ENCODE peak calls at places on chromosomes 13 and 19, in four cellular contexts. One of them, this sample, is unnamed.

GRCh38 chr19:3006075-3006767 is 22.9 kb downstream of the TLE2 start:
- DNase-seq in T-helper 17 cell: no peak
- DNase-seq in activated CD4-positive, alpha-beta T cell treated with anti-CD3 and anti-CD28 coated beads, Interleukin-2, amount 50 U/mL, for 24 hours: no peak
- DNase-seq in lower leg skin: no peak
- DNase-seq in this sample: peak; percentile 18

GRCh38 chr19:41861098-41861768 is 1.2 kb downstream of the RPS19 start:
- DNase-seq in T-helper 17 cell: no peak
- DNase-seq in activated CD4-positive, alpha-beta T cell treated with anti-CD3 and anti-CD28 coated beads, Interleukin-2, amount 50 U/mL, for 24 hours: no peak
- DNase-seq in lower leg skin: no peak
- DNase-seq in this sample: no peak

GRCh38 chr13:32515246-32515645 is 23.3 kb downstream of the N4BP2L2 start:
- DNase-seq in T-helper 17 cell: no peak
- DNase-seq in activated CD4-positive, alpha-beta T cell treated with anti-CD3 and anti-CD28 coated beads, Interleukin-2, amount 50 U/mL, for 24 hours: no peak
- DNase-seq in lower leg skin: no peak
- DNase-seq in this sample: no peak

GRCh38 chr13:33112745-33113144 is 96.5 kb downstream of the KL start:
- DNase-seq in T-helper 17 cell: no peak
- DNase-seq in activated CD4-positive, alpha-beta T cell treated with anti-CD3 and anti-CD28 coated beads, Interleukin-2, amount 50 U/mL, for 24 hours: no peak
- DNase-seq in lower leg skin: no peak
- DNase-seq in this sample: no peak

GRCh38 chr13:71902676-71903075 is 35.7 kb upstream of the DACH1 start:
- DNase-seq in T-helper 17 cell: no peak
- DNase-seq in activated CD4-positive, alpha-beta T cell treated with anti-CD3 and anti-CD28 coated beads, Interleukin-2, amount 50 U/mL, for 24 hours: no peak
- DNase-seq in lower leg skin: no peak
- DNase-seq in this sample: no peak

GRCh38 chr19:51078104-51078503 is 4.6 kb downstream of the KLK14 start:
- DNase-seq in T-helper 17 cell: no peak
- DNase-seq in activated CD4-positive, alpha-beta T cell treated with anti-CD3 and anti-CD28 coated beads, Interleukin-2, amount 50 U/mL, for 24 hours: no peak
- DNase-seq in lower leg skin: no peak
- DNase-seq in this sample: no peak

GRCh38 chr19:40921005-40921897 is 39.2 kb upstream of the CYP2A7 start:
- DNase-seq in T-helper 17 cell: no peak
- DNase-seq in activated CD4-positive, alpha-beta T cell treated with anti-CD3 and anti-CD28 coated beads, Interleukin-2, amount 50 U/mL, for 24 hours: no peak
- DNase-seq in lower leg skin: no peak
- DNase-seq in this sample: no peak

GRCh38 chr19:48419158-48419920 is 25.9 kb downstream of the GRIN2D start:
- DNase-seq in T-helper 17 cell: peak; percentile 46
- DNase-seq in activated CD4-positive, alpha-beta T cell treated with anti-CD3 and anti-CD28 coated beads, Interleukin-2, amount 50 U/mL, for 24 hours: peak; percentile 46
- DNase-seq in lower leg skin: no peak
- DNase-seq in this sample: peak; percentile 43

GRCh38 chr19:21094347-21095025 is 12.5 kb downstream of the ZNF714 start:
- DNase-seq in T-helper 17 cell: no peak
- DNase-seq in activated CD4-positive, alpha-beta T cell treated with anti-CD3 and anti-CD28 coated beads, Interleukin-2, amount 50 U/mL, for 24 hours: no peak
- DNase-seq in lower leg skin: no peak
- DNase-seq in this sample: no peak

GRCh38 chr13:27203854-27204253 is 32.2 kb upstream of the USP12 start:
- DNase-seq in T-helper 17 cell: no peak
- DNase-seq in activated CD4-positive, alpha-beta T cell treated with anti-CD3 and anti-CD28 coated beads, Interleukin-2, amount 50 U/mL, for 24 hours: no peak
- DNase-seq in lower leg skin: no peak
- DNase-seq in this sample: no peak

GRCh38 chr13:52852444-52852843 is 4.0 kb upstream of the PCDH8 start:
- DNase-seq in T-helper 17 cell: no peak
- DNase-seq in activated CD4-positive, alpha-beta T cell treated with anti-CD3 and anti-CD28 coated beads, Interleukin-2, amount 50 U/mL, for 24 hours: no peak
- DNase-seq in lower leg skin: no peak
- DNase-seq in this sample: no peak

GRCh38 chr13:67118277-67118676 is 111.9 kb downstream of the PCDH9 start:
- DNase-seq in T-helper 17 cell: no peak
- DNase-seq in activated CD4-positive, alpha-beta T cell treated with anti-CD3 and anti-CD28 coated beads, Interleukin-2, amount 50 U/mL, for 24 hours: no peak
- DNase-seq in lower leg skin: no peak
- DNase-seq in this sample: no peak

GRCh38 chr13:65063753-65064152 is 2166.4 kb downstream of the PCDH9 start:
- DNase-seq in T-helper 17 cell: no peak
- DNase-seq in activated CD4-positive, alpha-beta T cell treated with anti-CD3 and anti-CD28 coated beads, Interleukin-2, amount 50 U/mL, for 24 hours: no peak
- DNase-seq in lower leg skin: no peak
- DNase-seq in this sample: no peak

GRCh38 chr19:42269518-42270345 is 680 bp downstream of the CIC start:
- DNase-seq in T-helper 17 cell: no peak
- DNase-seq in activated CD4-positive, alpha-beta T cell treated with anti-CD3 and anti-CD28 coated beads, Interleukin-2, amount 50 U/mL, for 24 hours: no peak
- DNase-seq in lower leg skin: no peak
- DNase-seq in this sample: no peak

GRCh38 chr19:11284535-11284934 is 11.4 kb upstream of the TSPAN16 start:
- DNase-seq in T-helper 17 cell: no peak
- DNase-seq in activated CD4-positive, alpha-beta T cell treated with anti-CD3 and anti-CD28 coated beads, Interleukin-2, amount 50 U/mL, for 24 hours: no peak
- DNase-seq in lower leg skin: no peak
- DNase-seq in this sample: no peak

GRCh38 chr13:94305934-94306333 is 173.5 kb downstream of the DCT start:
- DNase-seq in T-helper 17 cell: no peak
- DNase-seq in activated CD4-positive, alpha-beta T cell treated with anti-CD3 and anti-CD28 coated beads, Interleukin-2, amount 50 U/mL, for 24 hours: no peak
- DNase-seq in lower leg skin: no peak
- DNase-seq in this sample: no peak

GRCh38 chr19:51341066-51341465 is 873 bp downstream of the VSIG10L start:
- DNase-seq in T-helper 17 cell: no peak
- DNase-seq in activated CD4-positive, alpha-beta T cell treated with anti-CD3 and anti-CD28 coated beads, Interleukin-2, amount 50 U/mL, for 24 hours: no peak
- DNase-seq in lower leg skin: no peak
- DNase-seq in this sample: no peak

GRCh38 chr19:49553451-49554271 is 25.9 kb downstream of the RCN3 start:
- DNase-seq in T-helper 17 cell: no peak
- DNase-seq in activated CD4-positive, alpha-beta T cell treated with anti-CD3 and anti-CD28 coated beads, Interleukin-2, amount 50 U/mL, for 24 hours: peak; percentile 73
- DNase-seq in lower leg skin: peak; percentile 29
- DNase-seq in this sample: peak; percentile 13

GRCh38 chr13:100443278-100443997 is 145.2 kb downstream of the GGACT start:
- DNase-seq in T-helper 17 cell: no peak
- DNase-seq in activated CD4-positive, alpha-beta T cell treated with anti-CD3 and anti-CD28 coated beads, Interleukin-2, amount 50 U/mL, for 24 hours: no peak
- DNase-seq in lower leg skin: no peak
- DNase-seq in this sample: no peak

GRCh38 chr13:45392811-45393210 is 25.4 kb downstream of the SLC25A30 start:
- DNase-seq in T-helper 17 cell: no peak
- DNase-seq in activated CD4-positive, alpha-beta T cell treated with anti-CD3 and anti-CD28 coated beads, Interleukin-2, amount 50 U/mL, for 24 hours: no peak
- DNase-seq in lower leg skin: no peak
- DNase-seq in this sample: no peak

GRCh38 chr19:42131149-42132029 is 857 bp downstream of the POU2F2 start:
- DNase-seq in T-helper 17 cell: no peak
- DNase-seq in activated CD4-positive, alpha-beta T cell treated with anti-CD3 and anti-CD28 coated beads, Interleukin-2, amount 50 U/mL, for 24 hours: no peak
- DNase-seq in lower leg skin: no peak
- DNase-seq in this sample: no peak

GRCh38 chr13:45331981-45332830 is 8.8 kb downstream of the TPT1 start:
- DNase-seq in T-helper 17 cell: no peak
- DNase-seq in activated CD4-positive, alpha-beta T cell treated with anti-CD3 and anti-CD28 coated beads, Interleukin-2, amount 50 U/mL, for 24 hours: no peak
- DNase-seq in lower leg skin: peak; percentile 53
- DNase-seq in this sample: no peak

GRCh38 chr19:54188224-54188871 is 1.0 kb downstream of the MBOAT7 start:
- DNase-seq in T-helper 17 cell: no peak
- DNase-seq in activated CD4-positive, alpha-beta T cell treated with anti-CD3 and anti-CD28 coated beads, Interleukin-2, amount 50 U/mL, for 24 hours: peak; percentile 56
- DNase-seq in lower leg skin: no peak
- DNase-seq in this sample: peak; percentile 25

GRCh38 chr19:18340237-18340989 is at the start of gene PGPEP1:
- DNase-seq in T-helper 17 cell: peak; percentile 49
- DNase-seq in activated CD4-positive, alpha-beta T cell treated with anti-CD3 and anti-CD28 coated beads, Interleukin-2, amount 50 U/mL, for 24 hours: peak; percentile 46
- DNase-seq in lower leg skin: no peak
- DNase-seq in this sample: peak; percentile 45

GRCh38 chr19:48468806-48469055 is 438 bp upstream of the CYTH2 start:
- DNase-seq in T-helper 17 cell: no peak
- DNase-seq in activated CD4-positive, alpha-beta T cell treated with anti-CD3 and anti-CD28 coated beads, Interleukin-2, amount 50 U/mL, for 24 hours: no peak
- DNase-seq in lower leg skin: no peak
- DNase-seq in this sample: no peak

GRCh38 chr13:113299951-113300350 is 2.9 kb downstream of the LAMP1 start:
- DNase-seq in T-helper 17 cell: no peak
- DNase-seq in activated CD4-positive, alpha-beta T cell treated with anti-CD3 and anti-CD28 coated beads, Interleukin-2, amount 50 U/mL, for 24 hours: no peak
- DNase-seq in lower leg skin: no peak
- DNase-seq in this sample: no peak

This sample was measured in effector CD8-positive, alpha-beta T cell.